ENCODE peak calls at places on chromosomes 2 and 18, in six cellular contexts. G is B cell; H is islet precursor cell; M is stimulated activated CD8-positive, alpha-beta memory T cell treated with anti-CD3 and anti-CD28 coated beads, Interleukin-7, amount 100 ng/mL, for 48 hours; T is dermis microvascular lymphatic vessel endothelial cell; K is neural crest cell. B is an unnamed sample.
A peak's percentile ranks its signal among the peaks of the same experiment; 100 is the strongest.

GRCh38 chr2:112836695-112837117 is at the start of gene IL1B:
- DNase-seq in K (no peak), G (no peak), H (no peak), M (no peak), T (peak; percentile 49), B (no peak)

GRCh38 chr18:35577045-35577848 is 4.3 kb upstream of the GALNT1 start:
- DNase-seq in T (no peak), G (no peak), H (no peak), M (peak; percentile 23), K (no peak), B (no peak)

GRCh38 chr2:222813177-222813843 is 47.5 kb upstream of the ACSL3 start:
- DNase-seq in M (no peak), G (no peak), T (no peak), K (no peak), H (no peak), B (no peak)

GRCh38 chr2:101699939-101700442 is 2.5 kb downstream of the MAP4K4 start:
- DNase-seq in K (no peak), G (no peak), M (no peak), T (peak; percentile 36), H (no peak), B (no peak)

GRCh38 chr2:201208563-201209252 is 25.8 kb downstream of the CASP10 start:
- DNase-seq in H (no peak), T (no peak), K (no peak), G (peak; percentile 50), M (no peak), B (no peak)

GRCh38 chr2:54249629-54250028 is 6.4 kb downstream of the TSPYL6 start:
- DNase-seq in H (no peak), T (no peak), M (no peak), K (no peak), G (no peak), B (no peak)

GRCh38 chr2:70668911-70669310 is 99.1 kb downstream of the ADD2 start:
- DNase-seq in G (no peak), T (no peak), K (no peak), H (peak; percentile 27), M (no peak), B (no peak)

GRCh38 chr18:32771871-32772499 is 838 bp downstream of the KLHL14 start:
- DNase-seq in T (peak; percentile 17), M (no peak), K (peak; percentile 29), G (no peak), H (peak; percentile 64), B (no peak)

GRCh38 chr2:207434288-207434687 is 95.5 kb upstream of the CREB1 start:
- DNase-seq in G (no peak), K (no peak), T (no peak), M (no peak), H (no peak), B (no peak)

GRCh38 chr2:9291331-9291730 is 84.7 kb downstream of the ASAP2 start:
- DNase-seq in G (no peak), K (no peak), M (no peak), T (peak; percentile 73), H (peak; percentile 63), B (no peak)

GRCh38 chr2:201116959-201117734 is 1.2 kb downstream of the CFLAR start:
- DNase-seq in M (no peak), H (peak; percentile 67), G (peak; percentile 58), T (peak; percentile 91), K (no peak), B (peak; percentile 55)

B was measured in NCI-H2029.